ENCODE peak calls at places on chromosomes 3 and 15, in five cellular contexts. C is HCT116, G is IMR-90, S is H9, Z is neural progenitor cell. T is an unnamed sample.

GRCh38 chr3:154184582-154184981 is 63.4 kb downstream of the ARHGEF26 start:
- DNase-seq in C (no peak), G (no peak), S (no peak), Z (no peak), T (peak; percentile 27)

GRCh38 chr3:107690522-107691138 is 167.9 kb downstream of the BBX start:
- DNase-seq in C (peak; percentile 28), G (peak; percentile 73), S (no peak), Z (peak; percentile 61), T (no peak)

GRCh38 chr3:101950985-101951733 is 101.8 kb downstream of the NFKBIZ start:
- DNase-seq in C (no peak), G (no peak), S (no peak), Z (no peak), T (no peak)

GRCh38 chr3:120093923-120094775 is at the start of gene GSK3B:
- DNase-seq in C (peak; percentile 99), G (no peak), S (peak; percentile 76), Z (peak; percentile 92), T (peak; percentile 80)

GRCh38 chr3:24433838-24434591 is 60.6 kb downstream of the THRB start:
- DNase-seq in C (no peak), G (no peak), S (no peak), Z (no peak), T (no peak)

GRCh38 chr3:3552741-3553140 is 246.5 kb upstream of the LRRN1 start:
- DNase-seq in C (no peak), G (no peak), S (no peak), Z (no peak), T (no peak)

GRCh38 chr15:58738051-58738707 is 11.3 kb downstream of the ADAM10 start:
- DNase-seq in C (no peak), G (peak; percentile 49), S (no peak), Z (no peak), T (no peak)

GRCh38 chr3:123229145-123229544 is 27.4 kb downstream of the SEC22A start:
- DNase-seq in C (no peak), G (peak; percentile 2), S (no peak), Z (no peak), T (no peak)

GRCh38 chr3:52093751-52094525 is 37.6 kb upstream of the DUSP7 start:
- DNase-seq in C (no peak), G (peak; percentile 61), S (no peak), Z (no peak), T (no peak)

GRCh38 chr3:109125902-109126301 is 8.0 kb upstream of the MORC1 start:
- DNase-seq in C (no peak), G (no peak), S (no peak), Z (no peak), T (peak; percentile 37)

GRCh38 chr15:39629376-39629775 is 48.5 kb downstream of the THBS1 start:
- DNase-seq in C (no peak), G (peak; percentile 43), S (no peak), Z (no peak), T (peak; percentile 67)

GRCh38 chr3:9135930-9136525 is 113.4 kb downstream of the SRGAP3 start:
- DNase-seq in C (no peak), G (no peak), S (peak; percentile 85), Z (peak; percentile 93), T (no peak)

GRCh38 chr3:114143817-114144216 is 35.0 kb downstream of the DRD3 start:
- DNase-seq in C (no peak), G (no peak), S (no peak), Z (no peak), T (no peak)

GRCh38 chr15:80110920-80111319 is 41.9 kb upstream of the FAH start:
- DNase-seq in C (no peak), G (no peak), S (no peak), Z (no peak), T (no peak)

GRCh38 chr3:187914231-187914630 is 169.0 kb upstream of the BCL6 start:
- DNase-seq in C (no peak), G (no peak), S (no peak), Z (no peak), T (no peak)

GRCh38 chr15:91032919-91033803 is 10.8 kb upstream of the VPS33B start:
- DNase-seq in C (peak; percentile 83), G (no peak), S (peak; percentile 97), Z (peak; percentile 81), T (peak; percentile 85)

GRCh38 chr15:101204744-101205535 is 46.9 kb downstream of the CHSY1 start:
- DNase-seq in C (no peak), G (peak; percentile 61), S (no peak), Z (no peak), T (no peak)

GRCh38 chr3:16205156-16205870 is 30.8 kb downstream of the GALNT15 start:
- DNase-seq in C (no peak), G (peak; percentile 56), S (no peak), Z (no peak), T (no peak)

GRCh38 chr3:16203671-16204629 is 29.5 kb downstream of the GALNT15 start:
- DNase-seq in C (no peak), G (no peak), S (no peak), Z (peak; percentile 53), T (no peak)

GRCh38 chr3:16204751-16205150 is 30.3 kb downstream of the GALNT15 start:
- DNase-seq in C (no peak), G (no peak), S (no peak), Z (no peak), T (no peak)

GRCh38 chr3:16200411-16200810 is 25.9 kb downstream of the GALNT15 start:
- DNase-seq in C (no peak), G (peak; percentile 67), S (no peak), Z (no peak), T (no peak)

DNA sequence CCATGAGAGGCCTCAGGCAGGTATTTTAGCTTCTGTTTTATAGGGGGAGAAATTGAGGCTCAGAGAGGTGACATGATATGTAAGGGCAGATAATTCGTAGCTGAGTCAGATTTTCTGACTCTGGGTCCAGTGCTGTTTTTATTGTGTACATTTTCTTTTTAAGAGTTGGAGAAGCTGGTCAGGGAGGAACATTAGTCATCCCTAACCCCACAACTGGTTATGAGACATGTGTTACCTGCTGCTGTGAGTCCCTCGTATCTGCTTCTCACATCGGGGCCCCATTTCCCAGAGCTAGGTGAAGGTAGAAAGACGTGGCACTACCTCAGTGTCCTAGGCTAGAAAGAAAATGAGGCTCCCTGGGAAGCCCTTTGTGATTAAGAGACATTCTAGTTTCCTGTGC is 28.6 kb downstream of the GALNT15 start:
- DNase-seq in C (no peak), G (peak; percentile 84), S (no peak), Z (no peak), T (no peak)
- H3K9ac ChIP-seq in C (no peak overlapping the region), G (no peak overlapping the region), S (no peak overlapping the region), Z (no peak overlapping the region), T (no peak overlapping the region)

DNA sequence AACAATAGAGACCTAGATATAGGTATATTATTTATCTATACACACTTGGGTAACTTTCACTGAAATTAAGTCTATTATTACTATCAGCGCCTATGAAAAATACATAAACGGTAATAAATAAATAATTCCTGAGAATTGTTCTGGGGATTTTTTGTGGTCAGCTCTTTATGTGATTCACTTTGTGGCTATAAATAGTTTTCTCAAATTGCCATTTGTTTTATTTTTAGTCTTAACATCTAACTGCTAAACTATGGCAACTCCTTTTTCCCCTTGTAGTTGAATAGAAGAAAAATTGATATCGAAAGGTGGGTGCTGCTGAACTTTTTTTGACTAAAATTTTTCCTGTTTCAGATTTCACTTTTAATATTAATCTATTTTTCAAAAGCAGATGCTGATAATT is 189.0 kb downstream of the VGLL3 start:
- DNase-seq in C (no peak), G (peak; percentile 61), S (no peak), Z (no peak), T (no peak)
- H3K27ac ChIP-seq in C (no peak overlapping the region), G (no peak overlapping the region), S (no peak overlapping the region), Z (no peak overlapping the region), T (no peak overlapping the region)

DNA sequence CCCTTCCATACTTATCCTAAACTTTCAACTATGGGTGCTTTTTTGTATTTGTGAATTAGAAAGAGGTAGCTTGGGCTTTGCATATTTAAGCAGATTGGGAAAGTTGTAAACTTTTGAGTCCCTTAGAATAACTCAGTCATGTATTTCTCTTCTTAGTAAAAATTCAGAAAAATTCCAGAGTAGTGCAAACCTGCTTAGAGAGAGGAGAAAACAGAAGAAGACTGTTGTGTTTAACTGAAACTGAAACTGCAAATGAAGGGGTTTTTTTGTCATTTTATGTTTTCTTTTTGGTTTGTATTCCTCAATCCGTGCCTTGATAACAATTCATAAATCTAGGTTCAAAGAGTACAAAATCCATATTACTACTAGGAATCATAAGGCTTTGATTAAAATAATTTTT is 31.3 kb downstream of the CD200 start:
- DNase-seq in C (no peak), G (no peak), S (no peak), Z (no peak), T (no peak)
- H3K9ac ChIP-seq in C (no peak overlapping the region), G (no peak overlapping the region), S (no peak overlapping the region), Z (no peak overlapping the region), T (no peak overlapping the region)

GRCh38 chr15:71385026-71385425 is 269.8 kb downstream of the THSD4 start:
- DNase-seq in C (no peak), G (peak; percentile 25), S (no peak), Z (no peak), T (no peak)
- H3K27ac ChIP-seq in C (peak overlapping the region; percentile 8), G (peak overlapping the region; percentile 12), S (no peak overlapping the region), Z (no peak overlapping the region), T (no peak overlapping the region)

DNA sequence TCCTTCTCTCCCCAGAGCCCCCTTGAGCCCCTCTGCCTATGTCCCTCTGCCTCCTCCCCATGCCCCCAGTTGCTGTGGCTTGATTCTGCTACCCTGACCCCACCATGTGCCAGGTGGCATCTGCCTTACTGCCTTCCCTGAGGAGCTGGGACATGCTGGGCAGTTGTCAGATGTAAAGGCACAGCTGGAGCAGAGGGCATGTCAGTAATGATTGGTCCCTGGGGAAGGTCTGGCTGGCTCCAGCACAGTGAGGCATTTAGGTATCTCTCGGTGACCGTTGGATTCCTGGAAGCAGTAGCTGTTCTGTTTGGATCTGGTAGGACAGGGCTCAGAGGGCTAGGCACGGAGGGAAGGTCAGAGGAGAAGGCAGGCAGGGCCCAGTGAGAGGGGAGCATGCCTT is 3.5 kb upstream of the PPCDC start:
- DNase-seq in C (no peak), G (no peak), S (no peak), Z (no peak), T (no peak)
- H3K9ac ChIP-seq in C (no peak overlapping the region), G (no peak overlapping the region), S (no peak overlapping the region), Z (no peak overlapping the region), T (no peak overlapping the region)

DNA sequence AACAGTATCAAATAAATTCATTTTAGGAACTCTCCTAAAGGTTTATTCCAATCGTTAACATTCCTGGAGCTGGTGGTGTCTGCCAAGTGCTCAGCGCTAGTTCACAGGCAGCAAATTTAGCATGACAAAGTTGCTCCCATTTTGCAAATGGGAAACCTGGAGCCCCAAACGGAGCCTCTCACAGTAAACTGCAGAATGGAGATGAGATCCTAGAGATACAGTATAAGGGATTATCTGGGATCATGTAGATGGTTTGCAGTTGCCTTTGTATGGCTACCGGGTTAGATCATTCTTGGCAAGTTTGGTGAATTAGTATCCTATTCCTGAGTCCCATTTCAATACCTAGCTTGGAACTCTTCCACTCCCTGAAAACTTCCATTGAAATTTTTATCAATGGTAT is 173.7 kb downstream of the CDIN1 start:
- DNase-seq in C (no peak), G (no peak), S (peak; percentile 67), Z (peak; percentile 3), T (no peak)
- H3K27ac ChIP-seq in C (no peak overlapping the region), G (no peak overlapping the region), S (peak overlapping the region; percentile 8), Z (no peak overlapping the region), T (no peak overlapping the region)

GRCh38 chr3:14508966-14509795 is 31.0 kb downstream of the GRIP2 start:
- DNase-seq in C (peak; percentile 46), G (peak; percentile 18), S (peak; percentile 89), Z (peak; percentile 87), T (peak; percentile 71)
- H3K9ac ChIP-seq in C (no peak overlapping the region), G (no peak overlapping the region), S (no peak overlapping the region), Z (no peak overlapping the region), T (no peak overlapping the region)

GRCh38 chr3:156273068-156273709 is 152.8 kb downstream of the KCNAB1 start:
- DNase-seq in C (no peak), G (no peak), S (no peak), Z (no peak), T (no peak)
- H3K27ac ChIP-seq in C (no peak overlapping the region), G (no peak overlapping the region), S (no peak overlapping the region), Z (no peak overlapping the region), T (no peak overlapping the region)

T was measured in colonic mucosa.